ENCODE peak calls at places on chromosomes 5 and 9, in ten cellular contexts. One of them, this sample, is unnamed.

GRCh38 chr5:154308457-154309360 is 118.2 kb downstream of the GALNT10 start:
- DNase-seq in activated CD4-positive, alpha-beta T cell treated with anti-CD3 and anti-CD28 coated beads, Interleukin-2, amount 50 U/mL, for 1 hour: no peak
- DNase-seq in SW480: no peak
- DNase-seq in brain microvascular endothelial cell: peak
- DNase-seq in T-helper 1 cell: no peak
- DNase-seq in neural progenitor cell: no peak
- DNase-seq in endothelial cell: no peak
- DNase-seq in hippocampal formation: no peak
- DNase-seq in left lung: no peak
- DNase-seq in non-pigmented ciliary epithelial cell: peak
- DNase-seq in this sample: peak

GRCh38 chr5:151094054-151094858 is 13.4 kb upstream of the TNIP1 start:
- DNase-seq in activated CD4-positive, alpha-beta T cell treated with anti-CD3 and anti-CD28 coated beads, Interleukin-2, amount 50 U/mL, for 1 hour: peak
- DNase-seq in SW480: no peak
- DNase-seq in brain microvascular endothelial cell: peak
- DNase-seq in T-helper 1 cell: peak
- DNase-seq in neural progenitor cell: no peak
- DNase-seq in endothelial cell: no peak
- DNase-seq in hippocampal formation: no peak
- DNase-seq in left lung: no peak
- DNase-seq in non-pigmented ciliary epithelial cell: no peak
- DNase-seq in this sample: peak

GRCh38 chr5:13860176-13860575 is 84.3 kb downstream of the DNAH5 start:
- DNase-seq in activated CD4-positive, alpha-beta T cell treated with anti-CD3 and anti-CD28 coated beads, Interleukin-2, amount 50 U/mL, for 1 hour: no peak
- DNase-seq in SW480: no peak
- DNase-seq in brain microvascular endothelial cell: no peak
- DNase-seq in T-helper 1 cell: no peak
- DNase-seq in neural progenitor cell: no peak
- DNase-seq in endothelial cell: no peak
- DNase-seq in hippocampal formation: no peak
- DNase-seq in left lung: no peak
- DNase-seq in non-pigmented ciliary epithelial cell: no peak
- DNase-seq in this sample: no peak

GRCh38 chr5:10724799-10725507 is 36.1 kb downstream of the DAP start:
- DNase-seq in activated CD4-positive, alpha-beta T cell treated with anti-CD3 and anti-CD28 coated beads, Interleukin-2, amount 50 U/mL, for 1 hour: no peak
- DNase-seq in SW480: peak
- DNase-seq in brain microvascular endothelial cell: peak
- DNase-seq in T-helper 1 cell: no peak
- DNase-seq in neural progenitor cell: no peak
- DNase-seq in endothelial cell: no peak
- DNase-seq in hippocampal formation: no peak
- DNase-seq in left lung: no peak
- DNase-seq in non-pigmented ciliary epithelial cell: peak
- DNase-seq in this sample: peak

GRCh38 chr9:90909747-90910283 is 108.2 kb downstream of the SYK start:
- DNase-seq in activated CD4-positive, alpha-beta T cell treated with anti-CD3 and anti-CD28 coated beads, Interleukin-2, amount 50 U/mL, for 1 hour: no peak
- DNase-seq in SW480: no peak
- DNase-seq in brain microvascular endothelial cell: no peak
- DNase-seq in T-helper 1 cell: no peak
- DNase-seq in neural progenitor cell: no peak
- DNase-seq in endothelial cell: no peak
- DNase-seq in hippocampal formation: no peak
- DNase-seq in left lung: no peak
- DNase-seq in non-pigmented ciliary epithelial cell: no peak
- DNase-seq in this sample: no peak

GRCh38 chr5:643351-643801 is 31.2 kb downstream of the CEP72 start:
- DNase-seq in activated CD4-positive, alpha-beta T cell treated with anti-CD3 and anti-CD28 coated beads, Interleukin-2, amount 50 U/mL, for 1 hour: no peak
- DNase-seq in SW480: no peak
- DNase-seq in brain microvascular endothelial cell: no peak
- DNase-seq in T-helper 1 cell: no peak
- DNase-seq in neural progenitor cell: no peak
- DNase-seq in endothelial cell: no peak
- DNase-seq in hippocampal formation: no peak
- DNase-seq in left lung: no peak
- DNase-seq in non-pigmented ciliary epithelial cell: no peak
- DNase-seq in this sample: no peak

GRCh38 chr5:133050500-133050899 is 1.3 kb upstream of the HSPA4 start:
- DNase-seq in activated CD4-positive, alpha-beta T cell treated with anti-CD3 and anti-CD28 coated beads, Interleukin-2, amount 50 U/mL, for 1 hour: no peak
- DNase-seq in SW480: peak
- DNase-seq in brain microvascular endothelial cell: no peak
- DNase-seq in T-helper 1 cell: no peak
- DNase-seq in neural progenitor cell: no peak
- DNase-seq in endothelial cell: no peak
- DNase-seq in hippocampal formation: no peak
- DNase-seq in left lung: no peak
- DNase-seq in non-pigmented ciliary epithelial cell: no peak
- DNase-seq in this sample: no peak

GRCh38 chr9:113532809-113533190 is 69.3 kb downstream of the RGS3 start:
- DNase-seq in activated CD4-positive, alpha-beta T cell treated with anti-CD3 and anti-CD28 coated beads, Interleukin-2, amount 50 U/mL, for 1 hour: no peak
- DNase-seq in SW480: no peak
- DNase-seq in brain microvascular endothelial cell: no peak
- DNase-seq in T-helper 1 cell: no peak
- DNase-seq in neural progenitor cell: no peak
- DNase-seq in endothelial cell: no peak
- DNase-seq in hippocampal formation: no peak
- DNase-seq in left lung: no peak
- DNase-seq in non-pigmented ciliary epithelial cell: no peak
- DNase-seq in this sample: no peak

GRCh38 chr5:83789376-83789775 is 68.7 kb upstream of the HAPLN1 start:
- DNase-seq in activated CD4-positive, alpha-beta T cell treated with anti-CD3 and anti-CD28 coated beads, Interleukin-2, amount 50 U/mL, for 1 hour: no peak
- DNase-seq in SW480: no peak
- DNase-seq in brain microvascular endothelial cell: no peak
- DNase-seq in T-helper 1 cell: no peak
- DNase-seq in neural progenitor cell: no peak
- DNase-seq in endothelial cell: no peak
- DNase-seq in hippocampal formation: no peak
- DNase-seq in left lung: no peak
- DNase-seq in non-pigmented ciliary epithelial cell: no peak
- DNase-seq in this sample: no peak

GRCh38 chr5:172774561-172775271 is 3.7 kb upstream of the DUSP1 start:
- DNase-seq in activated CD4-positive, alpha-beta T cell treated with anti-CD3 and anti-CD28 coated beads, Interleukin-2, amount 50 U/mL, for 1 hour: no peak
- DNase-seq in SW480: no peak
- DNase-seq in brain microvascular endothelial cell: no peak
- DNase-seq in T-helper 1 cell: no peak
- DNase-seq in neural progenitor cell: no peak
- DNase-seq in endothelial cell: no peak
- DNase-seq in hippocampal formation: no peak
- DNase-seq in left lung: no peak
- DNase-seq in non-pigmented ciliary epithelial cell: no peak
- DNase-seq in this sample: no peak

GRCh38 chr9:85055506-85056202 is 386.1 kb downstream of the NTRK2 start:
- DNase-seq in activated CD4-positive, alpha-beta T cell treated with anti-CD3 and anti-CD28 coated beads, Interleukin-2, amount 50 U/mL, for 1 hour: no peak
- DNase-seq in SW480: no peak
- DNase-seq in brain microvascular endothelial cell: no peak
- DNase-seq in T-helper 1 cell: no peak
- DNase-seq in neural progenitor cell: no peak
- DNase-seq in endothelial cell: no peak
- DNase-seq in hippocampal formation: no peak
- DNase-seq in left lung: no peak
- DNase-seq in non-pigmented ciliary epithelial cell: no peak
- DNase-seq in this sample: no peak

GRCh38 chr5:96934291-96934694 is 1.6 kb upstream of the LNPEP start:
- DNase-seq in activated CD4-positive, alpha-beta T cell treated with anti-CD3 and anti-CD28 coated beads, Interleukin-2, amount 50 U/mL, for 1 hour: no peak
- DNase-seq in SW480: peak
- DNase-seq in brain microvascular endothelial cell: no peak
- DNase-seq in T-helper 1 cell: no peak
- DNase-seq in neural progenitor cell: peak
- DNase-seq in endothelial cell: no peak
- DNase-seq in hippocampal formation: peak
- DNase-seq in left lung: no peak
- DNase-seq in non-pigmented ciliary epithelial cell: no peak
- DNase-seq in this sample: peak

GRCh38 chr9:93086445-93087224 is 9.4 kb upstream of the CARD19 start:
- DNase-seq in activated CD4-positive, alpha-beta T cell treated with anti-CD3 and anti-CD28 coated beads, Interleukin-2, amount 50 U/mL, for 1 hour: no peak
- DNase-seq in SW480: no peak
- DNase-seq in brain microvascular endothelial cell: no peak
- DNase-seq in T-helper 1 cell: no peak
- DNase-seq in neural progenitor cell: peak
- DNase-seq in endothelial cell: no peak
- DNase-seq in hippocampal formation: no peak
- DNase-seq in left lung: peak
- DNase-seq in non-pigmented ciliary epithelial cell: no peak
- DNase-seq in this sample: no peak

GRCh38 chr9:2596003-2596402 is 25.6 kb upstream of the VLDLR start:
- DNase-seq in activated CD4-positive, alpha-beta T cell treated with anti-CD3 and anti-CD28 coated beads, Interleukin-2, amount 50 U/mL, for 1 hour: no peak
- DNase-seq in SW480: no peak
- DNase-seq in brain microvascular endothelial cell: no peak
- DNase-seq in T-helper 1 cell: no peak
- DNase-seq in neural progenitor cell: no peak
- DNase-seq in endothelial cell: no peak
- DNase-seq in hippocampal formation: no peak
- DNase-seq in left lung: no peak
- DNase-seq in non-pigmented ciliary epithelial cell: no peak
- DNase-seq in this sample: no peak